ENCODE peak calls at places on chromosomes 16 and 17, in seven cellular contexts. One of them, this sample, is unnamed.
A peak's percentile ranks its signal among the peaks of the same experiment; 100 is the strongest.

GRCh38 chr16:64864232-64864803 is 257.5 kb downstream of the CDH11 start:
- DNase-seq in EH: peak; percentile 98
- DNase-seq in GM03348: peak; percentile 84
- DNase-seq in Karpas-422: no peak
- DNase-seq in BE2C: no peak
- DNase-seq in amniotic stem cell: peak; percentile 70
- DNase-seq in EL: peak; percentile 95
- DNase-seq in this sample: peak; percentile 23

GRCh38 chr17:56577810-56578209 is 15.7 kb upstream of the NOG start:
- DNase-seq in amniotic stem cell: no peak
- DNase-seq in EL: no peak
- DNase-seq in GM03348: no peak
- DNase-seq in EH: no peak
- DNase-seq in BE2C: no peak
- DNase-seq in Karpas-422: no peak
- DNase-seq in this sample: no peak

GRCh38 chr16:920722-921121 is 50.1 kb downstream of the LMF1 start:
- DNase-seq in EL: peak; percentile 44
- DNase-seq in GM03348: peak; percentile 84
- DNase-seq in amniotic stem cell: no peak
- DNase-seq in BE2C: peak; percentile 86
- DNase-seq in Karpas-422: peak; percentile 61
- DNase-seq in EH: peak; percentile 85
- DNase-seq in this sample: peak; percentile 5

GRCh38 chr17:43966276-43966675 is 12.5 kb upstream of the PYY start:
- DNase-seq in Karpas-422: no peak
- DNase-seq in EL: peak; percentile 49
- DNase-seq in BE2C: no peak
- DNase-seq in EH: peak; percentile 44
- DNase-seq in GM03348: no peak
- DNase-seq in amniotic stem cell: no peak
- DNase-seq in this sample: no peak

GRCh38 chr16:11682655-11683096 is 14.4 kb downstream of the SNN start:
- DNase-seq in amniotic stem cell: peak; percentile 52
- DNase-seq in EH: peak; percentile 96
- DNase-seq in Karpas-422: peak; percentile 57
- DNase-seq in BE2C: no peak
- DNase-seq in GM03348: peak; percentile 81
- DNase-seq in EL: peak; percentile 94
- DNase-seq in this sample: no peak

GRCh38 chr16:67163903-67164558 is 514 bp upstream of the HSF4 start:
- DNase-seq in EH: no peak
- DNase-seq in GM03348: no peak
- DNase-seq in EL: no peak
- DNase-seq in Karpas-422: no peak
- DNase-seq in BE2C: peak; percentile 39
- DNase-seq in amniotic stem cell: no peak
- DNase-seq in this sample: no peak

GRCh38 chr17:29018788-29019474 is 13.1 kb upstream of the SEZ6 start:
- DNase-seq in Karpas-422: no peak
- DNase-seq in BE2C: no peak
- DNase-seq in amniotic stem cell: no peak
- DNase-seq in EL: no peak
- DNase-seq in EH: no peak
- DNase-seq in GM03348: no peak
- DNase-seq in this sample: no peak

GRCh38 chr16:86821933-86822332 is 243.6 kb downstream of the FOXL1 start:
- DNase-seq in EH: peak; percentile 44
- DNase-seq in Karpas-422: no peak
- DNase-seq in EL: no peak
- DNase-seq in GM03348: no peak
- DNase-seq in amniotic stem cell: no peak
- DNase-seq in BE2C: no peak
- DNase-seq in this sample: no peak

GRCh38 chr17:64418506-64419339 is 28.1 kb upstream of the PECAM1 start:
- DNase-seq in amniotic stem cell: peak; percentile 44
- DNase-seq in EH: peak; percentile 75
- DNase-seq in GM03348: peak; percentile 76
- DNase-seq in BE2C: no peak
- DNase-seq in EL: peak; percentile 71
- DNase-seq in Karpas-422: peak; percentile 84
- DNase-seq in this sample: peak; percentile 47

GRCh38 chr17:79834575-79835469 is 4.4 kb downstream of the CBX4 start:
- DNase-seq in BE2C: no peak
- DNase-seq in amniotic stem cell: no peak
- DNase-seq in EL: no peak
- DNase-seq in EH: no peak
- DNase-seq in GM03348: no peak
- DNase-seq in Karpas-422: peak; percentile 80
- DNase-seq in this sample: no peak

GRCh38 chr17:78104540-78104941 is 24.0 kb downstream of the TMC6 start:
- DNase-seq in GM03348: no peak
- DNase-seq in EH: no peak
- DNase-seq in EL: no peak
- DNase-seq in Karpas-422: no peak
- DNase-seq in amniotic stem cell: no peak
- DNase-seq in BE2C: no peak
- DNase-seq in this sample: no peak

GRCh38 chr17:73546770-73547345 is 97.4 kb downstream of the SDK2 start:
- DNase-seq in GM03348: peak; percentile 36
- DNase-seq in BE2C: peak; percentile 79
- DNase-seq in EH: peak; percentile 2
- DNase-seq in EL: no peak
- DNase-seq in amniotic stem cell: no peak
- DNase-seq in Karpas-422: peak; percentile 83
- DNase-seq in this sample: no peak

GRCh38 chr17:81859906-81860755 is at the start of gene P4HB:
- DNase-seq in amniotic stem cell: no peak
- DNase-seq in GM03348: peak; percentile 36
- DNase-seq in Karpas-422: no peak
- DNase-seq in EH: no peak
- DNase-seq in BE2C: no peak
- DNase-seq in EL: no peak
- DNase-seq in this sample: no peak

GRCh38 chr17:19418312-19418992 is 7.4 kb downstream of the RNF112 start:
- DNase-seq in EL: peak; percentile 42
- DNase-seq in GM03348: peak; percentile 49
- DNase-seq in EH: peak; percentile 55
- DNase-seq in BE2C: no peak
- DNase-seq in Karpas-422: peak; percentile 54
- DNase-seq in amniotic stem cell: no peak
- DNase-seq in this sample: no peak

GRCh38 chr16:14378131-14378551 is 251.9 kb downstream of the PARN start:
- DNase-seq in Karpas-422: no peak
- DNase-seq in GM03348: peak; percentile 57
- DNase-seq in BE2C: no peak
- DNase-seq in EH: peak; percentile 95
- DNase-seq in amniotic stem cell: peak; percentile 66
- DNase-seq in EL: peak; percentile 73
- DNase-seq in this sample: peak; percentile 90

GRCh38 chr16:48492131-48492530 is 106.9 kb upstream of the SIAH1 start:
- DNase-seq in Karpas-422: no peak
- DNase-seq in amniotic stem cell: no peak
- DNase-seq in GM03348: no peak
- DNase-seq in EL: no peak
- DNase-seq in EH: no peak
- DNase-seq in BE2C: no peak
- DNase-seq in this sample: no peak

GRCh38 chr16:813204-813915 is 12.8 kb upstream of the GNG13 start:
- DNase-seq in EL: peak; percentile 49
- DNase-seq in amniotic stem cell: peak; percentile 16
- DNase-seq in EH: peak; percentile 55
- DNase-seq in GM03348: peak; percentile 87
- DNase-seq in BE2C: peak; percentile 74
- DNase-seq in Karpas-422: peak; percentile 70
- DNase-seq in this sample: no peak

GRCh38 chr17:45229681-45230409 is 8.2 kb downstream of the FMNL1 start:
- DNase-seq in BE2C: no peak
- DNase-seq in amniotic stem cell: no peak
- DNase-seq in Karpas-422: no peak
- DNase-seq in EH: no peak
- DNase-seq in GM03348: no peak
- DNase-seq in EL: no peak
- DNase-seq in this sample: no peak

GRCh38 chr16:70678898-70679652 is 6.8 kb downstream of the MTSS2 start:
- DNase-seq in BE2C: no peak
- DNase-seq in amniotic stem cell: no peak
- DNase-seq in EL: no peak
- DNase-seq in GM03348: no peak
- DNase-seq in Karpas-422: no peak
- DNase-seq in EH: no peak
- DNase-seq in this sample: no peak

GRCh38 chr16:23171234-23171948 is 11.2 kb upstream of the SCNN1G start:
- DNase-seq in GM03348: peak; percentile 29
- DNase-seq in EH: peak; percentile 61
- DNase-seq in BE2C: no peak
- DNase-seq in amniotic stem cell: no peak
- DNase-seq in Karpas-422: no peak
- DNase-seq in EL: peak; percentile 56
- DNase-seq in this sample: no peak

GRCh38 chr17:59337741-59338299 is 6.4 kb downstream of the YPEL2 start:
- DNase-seq in EL: no peak
- DNase-seq in BE2C: no peak
- DNase-seq in amniotic stem cell: no peak
- DNase-seq in GM03348: no peak
- DNase-seq in EH: no peak
- DNase-seq in Karpas-422: no peak
- DNase-seq in this sample: no peak

GRCh38 chr16:54204756-54205155 is 81.8 kb downstream of the IRX3 start:
- DNase-seq in GM03348: no peak
- DNase-seq in EH: no peak
- DNase-seq in Karpas-422: no peak
- DNase-seq in amniotic stem cell: no peak
- DNase-seq in BE2C: no peak
- DNase-seq in EL: no peak
- DNase-seq in this sample: no peak

GRCh38 chr17:17837380-17837821 is 615 bp upstream of the SREBF1 start:
- DNase-seq in EH: peak; percentile 93
- DNase-seq in amniotic stem cell: no peak
- DNase-seq in GM03348: peak; percentile 84
- DNase-seq in EL: peak; percentile 87
- DNase-seq in Karpas-422: peak; percentile 42
- DNase-seq in BE2C: no peak
- DNase-seq in this sample: peak; percentile 66

GRCh38 chr16:67278773-67279295 is 498 bp upstream of the PLEKHG4 start:
- DNase-seq in EH: no peak
- DNase-seq in EL: peak; percentile 51
- DNase-seq in amniotic stem cell: no peak
- DNase-seq in Karpas-422: no peak
- DNase-seq in BE2C: peak; percentile 34
- DNase-seq in GM03348: peak; percentile 52
- DNase-seq in this sample: no peak

GRCh38 chr16:17451835-17452234 is 18.9 kb downstream of the XYLT1 start:
- DNase-seq in amniotic stem cell: no peak
- DNase-seq in EH: no peak
- DNase-seq in BE2C: no peak
- DNase-seq in EL: no peak
- DNase-seq in GM03348: no peak
- DNase-seq in Karpas-422: no peak
- DNase-seq in this sample: no peak

GRCh38 chr17:1638624-1639300 is 6.8 kb downstream of the SCARF1 start:
- DNase-seq in GM03348: no peak
- DNase-seq in BE2C: no peak
- DNase-seq in EH: no peak
- DNase-seq in amniotic stem cell: no peak
- DNase-seq in Karpas-422: no peak
- DNase-seq in EL: no peak
- DNase-seq in this sample: no peak

This sample was measured in AG09319.